ENCODE peak calls at places on chromosomes 4 and X, in six cellular contexts. P, N, C, Z, I and D are unnamed samples.
A peak's percentile ranks its signal among the peaks of the same experiment; 100 is the strongest.

GRCh38 chrX:134999469-134999868 is 8.7 kb downstream of the SMIM10 start:
- DNase-seq in P (no peak), N (no peak), C (peak; percentile 69), Z (no peak), I (peak; percentile 56), D (peak; percentile 38)

GRCh38 chrX:107826286-107827136 is 845 bp downstream of the MID2 start:
- DNase-seq in P (no peak), N (no peak), C (peak; percentile 42), Z (peak; percentile 36), I (peak; percentile 77), D (peak; percentile 60)

GRCh38 chr4:126939401-126939800 is 693.4 kb upstream of the INTU start:
- DNase-seq in P (no peak), N (no peak), C (peak; percentile 78), Z (no peak), I (peak; percentile 72), D (no peak)

GRCh38 chrX:103464071-103464773 is 55.1 kb downstream of the RAB40A start:
- DNase-seq in P (peak; percentile 18), N (no peak), C (peak; percentile 47), Z (no peak), I (peak; percentile 69), D (peak; percentile 76)

GRCh38 chr4:152185786-152186540 is 349.9 kb downstream of the FBXW7 start:
- DNase-seq in P (no peak), N (no peak), C (no peak), Z (no peak), I (no peak), D (no peak)

GRCh38 chr4:128354205-128354821 is 66.7 kb upstream of the PGRMC2 start:
- DNase-seq in P (peak; percentile 93), N (no peak), C (peak; percentile 97), Z (peak; percentile 11), I (peak; percentile 95), D (peak; percentile 88)

GRCh38 chrX:28188526-28188925 is 207.3 kb upstream of the DCAF8L1 start:
- DNase-seq in P (no peak), N (no peak), C (no peak), Z (no peak), I (no peak), D (no peak)

GRCh38 chrX:10636337-10636736 is 16.0 kb upstream of the MID1 start:
- DNase-seq in P (peak; percentile 19), N (no peak), C (peak; percentile 68), Z (no peak), I (peak; percentile 68), D (peak; percentile 71)

GRCh38 chr4:184439856-184440592 is 34.3 kb downstream of the IRF2 start:
- DNase-seq in P (peak; percentile 14), N (no peak), C (peak; percentile 90), Z (no peak), I (no peak), D (no peak)

GRCh38 chrX:136780738-136781137 is at the start of gene ARHGEF6:
- DNase-seq in P (no peak), N (no peak), C (no peak), Z (no peak), I (no peak), D (no peak)

GRCh38 chrX:123425471-123425870 is 241.4 kb downstream of the GRIA3 start:
- DNase-seq in P (no peak), N (no peak), C (no peak), Z (no peak), I (no peak), D (no peak)

GRCh38 chr4:39151120-39151713 is 31.1 kb upstream of the WDR19 start:
- DNase-seq in P (no peak), N (no peak), C (peak; percentile 64), Z (no peak), I (peak; percentile 51), D (peak; percentile 2)

GRCh38 chr4:22487333-22487732 is 28.5 kb downstream of the ADGRA3 start:
- DNase-seq in P (no peak), N (no peak), C (no peak), Z (no peak), I (no peak), D (no peak)

DNA sequence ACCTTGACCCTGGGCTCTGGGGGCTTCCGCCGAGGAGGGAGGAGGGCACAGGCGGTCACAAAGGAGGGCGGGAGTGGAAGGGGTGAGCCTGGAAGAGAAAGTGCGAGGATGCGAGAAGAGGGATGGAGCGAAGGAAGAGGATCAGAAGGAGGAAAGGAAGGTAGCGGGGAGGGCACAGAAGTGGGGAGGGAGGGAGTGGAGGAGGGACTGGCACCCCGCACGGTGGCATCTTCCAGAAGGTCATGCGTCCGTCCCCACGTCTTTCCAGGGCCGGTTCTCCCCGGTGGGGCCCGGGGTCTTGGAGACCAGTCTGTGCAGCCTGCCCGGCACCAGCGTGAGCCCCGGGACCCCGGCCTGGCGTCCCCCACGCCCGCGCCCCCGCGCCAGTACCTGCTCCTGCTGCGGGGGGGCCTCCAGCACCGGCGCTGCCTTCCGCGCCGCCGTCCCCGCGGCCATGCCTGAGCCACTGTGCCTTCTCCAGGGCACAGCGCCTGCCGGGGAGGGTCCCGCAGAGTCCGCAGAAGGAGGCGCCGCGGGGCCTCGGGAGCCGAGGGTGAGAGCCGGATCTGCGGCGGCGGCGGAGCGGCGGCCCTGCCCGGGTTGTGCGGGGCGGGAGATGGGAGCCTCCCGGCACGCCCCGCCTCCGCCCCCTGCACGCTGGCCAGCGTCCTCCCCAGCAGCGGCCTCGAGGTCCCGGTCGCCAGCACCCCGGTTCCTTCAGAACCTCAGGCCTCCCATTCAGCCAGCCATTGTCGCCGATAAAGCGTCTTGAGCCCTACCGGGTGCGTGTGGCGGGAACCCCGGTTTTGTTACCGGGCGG is at the start of gene RNF175:
- DNase-seq in P (no peak), N (peak; percentile 71), C (no peak), Z (no peak), I (no peak), D (peak; percentile 89)
- H3K4me3 ChIP-seq in P (peak within 1 kb of the TSS; percentile 62), N (peak within 1 kb of the TSS; percentile 70), C (peak within 1 kb of the TSS; percentile 30), Z (peak within 1 kb of the TSS; percentile 52), I (peak within 1 kb of the TSS; percentile 72), D (peak within 1 kb of the TSS; percentile 48)

GRCh38 chr4:121147923-121148443 is 16.1 kb downstream of the TNIP3 start:
- DNase-seq in P (no peak), N (no peak), C (peak; percentile 41), Z (no peak), I (no peak), D (no peak)
- H3K4ac ChIP-seq in P (no peak overlapping the region), N (no peak overlapping the region), C (no peak overlapping the region), Z (no peak overlapping the region), I (no peak overlapping the region), D (no peak overlapping the region)

DNA sequence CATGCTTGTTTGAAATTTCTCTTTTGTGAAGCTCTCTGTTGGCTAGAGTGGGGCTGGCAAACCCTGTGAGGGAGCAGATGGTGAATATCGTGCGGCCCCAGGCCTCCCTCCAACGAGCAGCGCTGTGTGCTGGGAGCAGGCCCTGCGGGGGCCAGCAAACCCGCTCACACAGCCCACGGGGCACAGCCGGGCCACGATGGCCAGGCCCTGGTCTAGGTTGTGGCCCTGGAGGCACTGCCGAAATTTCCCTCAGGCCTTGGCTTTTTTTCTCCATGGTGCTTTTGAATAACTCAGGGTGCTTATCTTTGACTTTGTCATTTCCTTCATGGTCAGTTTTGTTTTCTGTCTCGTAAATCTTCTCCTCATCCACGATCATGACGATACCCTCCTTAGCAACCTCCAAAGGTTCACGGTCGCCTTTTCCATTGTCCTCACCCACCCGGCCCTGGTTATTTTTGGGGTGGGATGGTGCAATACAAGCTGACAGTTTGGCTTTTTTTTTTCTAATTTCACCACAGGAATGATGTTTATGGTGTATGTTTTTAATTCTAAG is 20.7 kb downstream of the PCGF3 start:
- DNase-seq in P (peak; percentile 64), N (no peak), C (peak; percentile 44), Z (no peak), I (peak; percentile 43), D (no peak)
- H3K4me3 ChIP-seq in P (no peak overlapping the region), N (no peak overlapping the region), C (no peak overlapping the region), Z (no peak overlapping the region), I (no peak overlapping the region), D (no peak overlapping the region)

GRCh38 chrX:46325312-46325877 is 219.8 kb downstream of the ZNF674 start:
- DNase-seq in P (peak; percentile 4), N (no peak), C (peak; percentile 52), Z (no peak), I (peak; percentile 67), D (peak; percentile 85)

GRCh38 chrX:46326161-46326560 is 219.1 kb downstream of the ZNF674 start:
- DNase-seq in P (no peak), N (no peak), C (peak; percentile 15), Z (no peak), I (peak; percentile 38), D (peak; percentile 75)

GRCh38 chrX:46327229-46328081 is 217.8 kb downstream of the ZNF674 start:
- DNase-seq in P (no peak), N (peak; percentile 56), C (no peak), Z (peak; percentile 76), I (peak; percentile 1), D (peak; percentile 96)

GRCh38 chrX:46330513-46330912 is 214.7 kb downstream of the ZNF674 start:
- DNase-seq in P (no peak), N (no peak), C (no peak), Z (no peak), I (no peak), D (no peak)

DNA sequence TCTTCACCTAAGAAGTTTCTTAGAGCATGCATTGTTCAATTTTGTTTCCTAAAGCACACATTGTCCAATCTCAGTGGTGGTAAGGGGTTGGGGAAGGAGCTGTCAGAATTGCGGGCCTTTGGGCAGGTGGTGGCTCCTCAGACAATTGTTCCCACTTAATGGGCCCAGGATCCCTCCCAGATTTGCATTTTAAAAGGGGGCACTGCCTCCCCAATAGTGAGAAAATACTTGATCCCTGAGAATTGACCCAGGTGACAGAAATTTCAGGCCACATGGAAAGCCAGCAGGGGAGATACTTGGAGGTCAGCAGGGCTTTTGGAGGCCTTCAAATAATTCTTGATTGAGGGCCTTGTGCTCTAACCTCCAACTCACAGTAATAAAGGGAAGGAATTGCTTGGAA is 217.1 kb downstream of the ZNF674 start:
- DNase-seq in P (no peak), N (no peak), C (no peak), Z (no peak), I (no peak), D (no peak)
- H3K4ac ChIP-seq in P (peak overlapping the region; percentile 27), N (no peak overlapping the region), C (no peak overlapping the region), Z (no peak overlapping the region), I (no peak overlapping the region), D (peak overlapping the region; percentile 81)

GRCh38 chr4:16034010-16034829 is 49.6 kb downstream of the PROM1 start:
- DNase-seq in P (no peak), N (no peak), C (peak; percentile 47), Z (no peak), I (peak; percentile 74), D (no peak)
- H3K4me3 ChIP-seq in P (no peak overlapping the region), N (no peak overlapping the region), C (no peak overlapping the region), Z (no peak overlapping the region), I (no peak overlapping the region), D (no peak overlapping the region)

GRCh38 chrX:54534271-54534670 is 4.3 kb downstream of the GNL3L start:
- DNase-seq in P (no peak), N (no peak), C (no peak), Z (no peak), I (no peak), D (no peak)

GRCh38 chrX:54530358-54530900 is 410 bp downstream of the GNL3L start:
- DNase-seq in P (no peak), N (no peak), C (no peak), Z (no peak), I (no peak), D (peak; percentile 6)

GRCh38 chrX:54529559-54530357 is at the start of gene GNL3L:
- DNase-seq in P (peak; percentile 73), N (peak; percentile 77), C (peak; percentile 79), Z (peak; percentile 64), I (peak; percentile 88), D (peak; percentile 90)

GRCh38 chrX:54529166-54529558 is 857 bp upstream of the GNL3L start:
- DNase-seq in P (no peak), N (no peak), C (no peak), Z (no peak), I (no peak), D (no peak)
- H3K4ac ChIP-seq in P (peak overlapping the region; percentile 89), N (peak overlapping the region; percentile 66), C (peak overlapping the region; percentile 92), Z (no peak overlapping the region), I (peak overlapping the region; percentile 26), D (no peak overlapping the region)